ENCODE peak calls at places on chromosomes 6 and 20, in five cellular contexts. Q is IMR-90, J is mesendoderm, H is H9, D is neuronal stem cell. W is an unnamed sample.

GRCh38 chr6:137954253-137954652 is 87.2 kb downstream of the TNFAIP3 start:
- DNase-seq in J (no peak), D (no peak), H (no peak), Q (no peak), W (no peak)

GRCh38 chr6:144064402-144064830 is 31.0 kb downstream of the SF3B5 start:
- DNase-seq in J (peak; percentile 12), Q (no peak), D (peak; percentile 32), H (peak; percentile 45), W (no peak)

GRCh38 chr6:108592371-108593337 is 31.9 kb downstream of the FOXO3 start:
- DNase-seq in J (peak; percentile 57), D (no peak), Q (peak; percentile 87), H (no peak), W (no peak)

GRCh38 chr6:109336221-109336955 is 45.9 kb downstream of the CD164 start:
- DNase-seq in Q (peak; percentile 56), D (no peak), J (peak; percentile 81), H (no peak), W (no peak)

GRCh38 chr6:7541175-7542064 is at the start of gene DSP:
- DNase-seq in Q (no peak), D (peak; percentile 61), J (peak; percentile 84), H (peak; percentile 78), W (peak; percentile 83)

GRCh38 chr6:26329763-26330511 is 35.1 kb upstream of the BTN3A2 start:
- DNase-seq in D (no peak), H (peak; percentile 66), Q (peak; percentile 68), J (peak; percentile 66), W (peak; percentile 90)

GRCh38 chr20:47785900-47786762 is 850 bp upstream of the SULF2 start:
- DNase-seq in J (peak; percentile 80), D (peak; percentile 83), Q (peak; percentile 71), H (peak; percentile 67), W (no peak)

GRCh38 chr6:114121913-114122662 is 151.1 kb upstream of the HDAC2 start:
- DNase-seq in Q (no peak), H (no peak), D (no peak), J (peak; percentile 92), W (no peak)

GRCh38 chr6:117840541-117840983 is 66.5 kb upstream of the SLC35F1 start:
- DNase-seq in J (peak; percentile 70), H (no peak), Q (peak; percentile 36), D (peak; percentile 47), W (no peak)

GRCh38 chr6:32819729-32820128 is 2.9 kb upstream of the HLA-DOB start:
- DNase-seq in J (peak; percentile 52), D (no peak), H (no peak), Q (peak; percentile 79), W (no peak)

GRCh38 chr6:89567635-89568390 is 70.7 kb downstream of the LYRM2 start:
- DNase-seq in Q (no peak), H (no peak), J (no peak), D (no peak), W (no peak)

GRCh38 chr6:82176616-82177015 is 70.9 kb downstream of the IBTK start:
- DNase-seq in D (no peak), J (no peak), Q (no peak), H (no peak), W (no peak)

GRCh38 chr6:11012976-11013375 is 31.1 kb downstream of the ELOVL2 start:
- DNase-seq in J (no peak), D (no peak), H (no peak), Q (no peak), W (no peak)

GRCh38 chr20:10508468-10509251 is 73.6 kb downstream of the SLX4IP start:
- DNase-seq in J (peak; percentile 71), Q (peak; percentile 70), D (no peak), H (no peak), W (no peak)

GRCh38 chr20:46021361-46022359 is 7.4 kb upstream of the SLC12A5 start:
- DNase-seq in H (peak; percentile 98), Q (no peak), D (peak; percentile 89), J (peak; percentile 98), W (peak; percentile 94)

GRCh38 chr6:88360203-88360797 is 194.2 kb upstream of the CNR1 start:
- DNase-seq in H (no peak), D (no peak), Q (no peak), J (no peak), W (no peak)

GRCh38 chr6:31972709-31973350 is 892 bp upstream of the DXO start:
- DNase-seq in Q (peak; percentile 51), J (peak; percentile 11), H (no peak), D (no peak), W (no peak)

GRCh38 chr6:57193177-57193576 is 21.1 kb downstream of the BAG2 start:
- DNase-seq in H (no peak), D (no peak), J (no peak), Q (peak; percentile 31), W (no peak)

GRCh38 chr6:161001421-161001820 is 9.9 kb downstream of the MAP3K4 start:
- DNase-seq in J (no peak), Q (no peak), D (no peak), H (no peak), W (no peak)

GRCh38 chr6:106702046-106702445 is 72.7 kb downstream of the QRSL1 start:
- DNase-seq in H (no peak), Q (no peak), D (no peak), J (no peak), W (no peak)

GRCh38 chr6:161233986-161234620 is 39.8 kb downstream of the AGPAT4 start:
- DNase-seq in J (peak; percentile 85), D (no peak), H (no peak), Q (peak; percentile 94), W (peak; percentile 43)

GRCh38 chr6:41371992-41372525 is 36.7 kb downstream of the NCR2 start:
- DNase-seq in D (no peak), H (peak; percentile 46), J (peak; percentile 66), Q (no peak), W (no peak)

GRCh38 chr20:10578607-10579006 is 95.2 kb downstream of the JAG1 start:
- DNase-seq in Q (peak; percentile 92), H (no peak), J (no peak), D (no peak), W (no peak)

GRCh38 chr6:45611502-45611901 is 233.8 kb upstream of the SUPT3H start:
- DNase-seq in Q (no peak), D (no peak), J (no peak), H (no peak), W (no peak)

GRCh38 chr6:112946051-112946450 is 598.9 kb downstream of the RFPL4B start:
- DNase-seq in H (no peak), Q (peak; percentile 40), J (no peak), D (no peak), W (no peak)

GRCh38 chr6:109165392-109165964 is 70.2 kb downstream of the CEP57L1 start:
- DNase-seq in H (no peak), D (no peak), J (peak; percentile 30), Q (peak; percentile 70), W (no peak)

GRCh38 chr6:41746068-41746467 is 1.1 kb downstream of the PGC start:
- DNase-seq in H (no peak), D (no peak), Q (no peak), J (no peak), W (no peak)

GRCh38 chr20:50003253-50003656 is 20.5 kb downstream of the SNAI1 start:
- DNase-seq in Q (peak; percentile 95), J (no peak), H (no peak), D (no peak), W (no peak)

GRCh38 chr6:168413856-168414255 is 27.1 kb upstream of the SMOC2 start:
- DNase-seq in D (no peak), J (no peak), Q (no peak), H (no peak), W (no peak)

GRCh38 chr6:31689249-31690110 is 8.6 kb upstream of the LY6G5C start:
- DNase-seq in H (peak; percentile 65), J (peak; percentile 41), D (no peak), Q (no peak), W (no peak)

GRCh38 chr20:51661609-51662178 is 106.5 kb downstream of the ATP9A start:
- DNase-seq in H (no peak), J (peak; percentile 17), Q (peak; percentile 79), D (no peak), W (no peak)

GRCh38 chr6:20837189-20837588 is 302.9 kb downstream of the CDKAL1 start:
- DNase-seq in Q (no peak), H (no peak), J (no peak), D (no peak), W (no peak)

GRCh38 chr6:138503881-138504680 is 4.8 kb upstream of the NHSL1 start:
- DNase-seq in Q (no peak), J (no peak), H (no peak), D (no peak), W (no peak)

GRCh38 chr6:28486988-28487742 is 28.4 kb downstream of the GPX6 start:
- DNase-seq in J (no peak), Q (no peak), H (no peak), D (no peak), W (no peak)

GRCh38 chr6:133983099-133983939 is 30.3 kb downstream of the TBPL1 start:
- DNase-seq in Q (peak; percentile 53), H (no peak), J (peak; percentile 72), D (no peak), W (no peak)

DNA sequence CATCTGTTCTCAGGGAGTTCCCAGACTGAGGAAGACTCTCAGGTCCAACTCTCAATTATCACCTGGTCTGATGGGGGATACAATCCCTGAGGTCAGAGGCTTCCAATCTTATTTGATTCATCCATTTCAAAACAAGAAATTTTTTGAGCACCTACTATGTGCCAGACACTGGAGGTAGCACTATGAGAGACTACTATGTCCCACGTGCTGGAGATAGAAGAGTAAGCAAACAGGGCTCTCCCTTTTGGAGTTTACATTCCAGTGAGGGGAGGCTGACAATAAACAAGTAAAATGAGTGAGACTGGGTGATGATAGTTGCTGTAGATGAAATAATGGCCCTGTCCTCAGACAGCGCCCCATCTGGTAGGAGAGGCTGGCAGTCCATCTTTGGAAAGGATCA is 16.5 kb downstream of the TMEM151B start:
- DNase-seq in Q (no peak), D (no peak), H (no peak), J (no peak), W (no peak)
- H2BK5ac ChIP-seq in Q (no peak overlapping the region), D (no peak overlapping the region), H (no peak overlapping the region), J (no peak overlapping the region), W (no peak overlapping the region)

DNA sequence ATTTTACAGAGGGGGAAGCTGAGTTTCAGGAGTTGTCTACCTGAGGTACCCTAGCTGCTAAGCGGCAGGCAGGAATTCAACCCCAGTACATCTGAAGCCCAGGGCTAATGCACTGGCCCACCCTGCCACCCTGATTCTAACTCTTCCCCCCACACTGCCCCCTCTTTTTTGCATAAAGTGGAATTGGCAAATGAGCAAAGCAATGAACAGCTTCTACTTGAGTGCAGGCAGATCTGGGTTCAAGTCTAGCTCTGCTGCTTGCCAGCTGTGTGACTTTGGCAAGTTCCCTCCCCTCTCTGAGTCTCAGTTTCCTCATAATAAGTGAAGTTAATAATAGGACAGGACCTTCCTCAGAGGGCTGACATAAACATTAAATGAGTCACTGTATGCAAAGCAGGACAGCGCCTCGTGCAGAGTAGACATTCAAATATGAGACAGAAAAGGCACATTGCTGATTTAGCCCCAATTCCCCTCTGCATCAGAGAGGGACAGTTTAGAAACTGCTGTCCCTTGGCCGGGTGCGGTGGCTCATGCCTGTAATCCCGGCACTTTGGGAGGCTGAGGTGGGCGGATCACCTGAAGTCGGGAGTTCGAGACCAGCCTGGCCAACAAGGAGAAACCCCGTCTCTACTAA is 4.7 kb downstream of the ADA start:
- DNase-seq in H (no peak), J (no peak), Q (peak; percentile 77), D (no peak), W (no peak)
- H2BK5ac ChIP-seq in H (no peak overlapping the region), J (no peak overlapping the region), Q (no peak overlapping the region), D (no peak overlapping the region), W (peak overlapping the region; percentile 77)

GRCh38 chr6:154840363-154840762 is 107.1 kb downstream of the SCAF8 start:
- DNase-seq in J (no peak), H (no peak), D (no peak), Q (no peak), W (no peak)
- H2BK5ac ChIP-seq in J (no peak overlapping the region), H (no peak overlapping the region), D (no peak overlapping the region), Q (no peak overlapping the region), W (no peak overlapping the region)

GRCh38 chr6:158860279-158860865 is 41.2 kb upstream of the EZR start:
- DNase-seq in J (no peak), H (no peak), D (no peak), Q (no peak), W (no peak)
- H2BK5ac ChIP-seq in J (no peak overlapping the region), H (no peak overlapping the region), D (no peak overlapping the region), Q (no peak overlapping the region), W (no peak overlapping the region)

W was measured in H1.